ENCODE peak calls at places on chromosomes 16 and 17, in five cellular contexts. One of them, this sample, is unnamed.

GRCh38 chr17:30426292-30426691 is 47.6 kb downstream of the CPD start:
- DNase-seq in T-helper 2 cell treated with Interferon-gamma antibody and Interleukin-4, amounts not matched to agents 5 μg/mL and 100 μg/mL, for 36 hours: no peak
- DNase-seq in NCI-H1105 treated with DMSO at 0.1 percent for 48 hours: no peak
- DNase-seq in mesenchymal stem cell: no peak
- DNase-seq in fibroblast of pulmonary artery: no peak
- DNase-seq in this sample: no peak

GRCh38 chr17:77145635-77146632 is 5.2 kb downstream of the SEC14L1 start:
- DNase-seq in T-helper 2 cell treated with Interferon-gamma antibody and Interleukin-4, amounts not matched to agents 5 μg/mL and 100 μg/mL, for 36 hours: no peak
- DNase-seq in NCI-H1105 treated with DMSO at 0.1 percent for 48 hours: no peak
- DNase-seq in mesenchymal stem cell: peak
- DNase-seq in fibroblast of pulmonary artery: peak
- DNase-seq in this sample: no peak

GRCh38 chr17:75308732-75309629 is 19.7 kb upstream of the SLC25A19 start:
- DNase-seq in T-helper 2 cell treated with Interferon-gamma antibody and Interleukin-4, amounts not matched to agents 5 μg/mL and 100 μg/mL, for 36 hours: no peak
- DNase-seq in NCI-H1105 treated with DMSO at 0.1 percent for 48 hours: no peak
- DNase-seq in mesenchymal stem cell: no peak
- DNase-seq in fibroblast of pulmonary artery: no peak
- DNase-seq in this sample: no peak

GRCh38 chr17:18176152-18176551 is 7.5 kb upstream of the ALKBH5 start:
- DNase-seq in T-helper 2 cell treated with Interferon-gamma antibody and Interleukin-4, amounts not matched to agents 5 μg/mL and 100 μg/mL, for 36 hours: no peak
- DNase-seq in NCI-H1105 treated with DMSO at 0.1 percent for 48 hours: no peak
- DNase-seq in mesenchymal stem cell: no peak
- DNase-seq in fibroblast of pulmonary artery: no peak
- DNase-seq in this sample: no peak

GRCh38 chr17:60439501-60439900 is 17.2 kb downstream of the CHCT1 start:
- DNase-seq in T-helper 2 cell treated with Interferon-gamma antibody and Interleukin-4, amounts not matched to agents 5 μg/mL and 100 μg/mL, for 36 hours: no peak
- DNase-seq in NCI-H1105 treated with DMSO at 0.1 percent for 48 hours: no peak
- DNase-seq in mesenchymal stem cell: peak
- DNase-seq in fibroblast of pulmonary artery: peak
- DNase-seq in this sample: no peak

GRCh38 chr17:17446666-17447155 is 30.1 kb upstream of the MED9 start:
- DNase-seq in T-helper 2 cell treated with Interferon-gamma antibody and Interleukin-4, amounts not matched to agents 5 μg/mL and 100 μg/mL, for 36 hours: no peak
- DNase-seq in NCI-H1105 treated with DMSO at 0.1 percent for 48 hours: no peak
- DNase-seq in mesenchymal stem cell: no peak
- DNase-seq in fibroblast of pulmonary artery: no peak
- DNase-seq in this sample: no peak

GRCh38 chr17:14559720-14560119 is 258.8 kb downstream of the HS3ST3B1 start:
- DNase-seq in T-helper 2 cell treated with Interferon-gamma antibody and Interleukin-4, amounts not matched to agents 5 μg/mL and 100 μg/mL, for 36 hours: no peak
- DNase-seq in NCI-H1105 treated with DMSO at 0.1 percent for 48 hours: no peak
- DNase-seq in mesenchymal stem cell: no peak
- DNase-seq in fibroblast of pulmonary artery: no peak
- DNase-seq in this sample: peak

GRCh38 chr16:25855063-25855462 is 163.3 kb downstream of the HS3ST4 start:
- DNase-seq in T-helper 2 cell treated with Interferon-gamma antibody and Interleukin-4, amounts not matched to agents 5 μg/mL and 100 μg/mL, for 36 hours: no peak
- DNase-seq in NCI-H1105 treated with DMSO at 0.1 percent for 48 hours: no peak
- DNase-seq in mesenchymal stem cell: no peak
- DNase-seq in fibroblast of pulmonary artery: no peak
- DNase-seq in this sample: no peak

GRCh38 chr16:86018487-86018886 is 119.5 kb downstream of the IRF8 start:
- DNase-seq in T-helper 2 cell treated with Interferon-gamma antibody and Interleukin-4, amounts not matched to agents 5 μg/mL and 100 μg/mL, for 36 hours: no peak
- DNase-seq in NCI-H1105 treated with DMSO at 0.1 percent for 48 hours: no peak
- DNase-seq in mesenchymal stem cell: peak
- DNase-seq in fibroblast of pulmonary artery: peak
- DNase-seq in this sample: no peak

GRCh38 chr17:45149037-45149668 is 878 bp downstream of the HEXIM1 start:
- DNase-seq in T-helper 2 cell treated with Interferon-gamma antibody and Interleukin-4, amounts not matched to agents 5 μg/mL and 100 μg/mL, for 36 hours: peak
- DNase-seq in NCI-H1105 treated with DMSO at 0.1 percent for 48 hours: peak
- DNase-seq in mesenchymal stem cell: peak
- DNase-seq in fibroblast of pulmonary artery: peak
- DNase-seq in this sample: peak

GRCh38 chr17:77877019-77877418 is 81.5 kb upstream of the TNRC6C start:
- DNase-seq in T-helper 2 cell treated with Interferon-gamma antibody and Interleukin-4, amounts not matched to agents 5 μg/mL and 100 μg/mL, for 36 hours: no peak
- DNase-seq in NCI-H1105 treated with DMSO at 0.1 percent for 48 hours: no peak
- DNase-seq in mesenchymal stem cell: no peak
- DNase-seq in fibroblast of pulmonary artery: no peak
- DNase-seq in this sample: peak

GRCh38 chr17:31008374-31009035 is 37.7 kb downstream of the RNF135 start:
- DNase-seq in T-helper 2 cell treated with Interferon-gamma antibody and Interleukin-4, amounts not matched to agents 5 μg/mL and 100 μg/mL, for 36 hours: peak
- DNase-seq in NCI-H1105 treated with DMSO at 0.1 percent for 48 hours: peak
- DNase-seq in mesenchymal stem cell: peak
- DNase-seq in fibroblast of pulmonary artery: peak
- DNase-seq in this sample: no peak

GRCh38 chr16:89323120-89323960 is 105.8 kb downstream of the ZNF778 start:
- DNase-seq in T-helper 2 cell treated with Interferon-gamma antibody and Interleukin-4, amounts not matched to agents 5 μg/mL and 100 μg/mL, for 36 hours: no peak
- DNase-seq in NCI-H1105 treated with DMSO at 0.1 percent for 48 hours: no peak
- DNase-seq in mesenchymal stem cell: no peak
- DNase-seq in fibroblast of pulmonary artery: no peak
- DNase-seq in this sample: no peak

GRCh38 chr16:85673529-85674417 is 15.0 kb downstream of the GINS2 start:
- DNase-seq in T-helper 2 cell treated with Interferon-gamma antibody and Interleukin-4, amounts not matched to agents 5 μg/mL and 100 μg/mL, for 36 hours: no peak
- DNase-seq in NCI-H1105 treated with DMSO at 0.1 percent for 48 hours: peak
- DNase-seq in mesenchymal stem cell: no peak
- DNase-seq in fibroblast of pulmonary artery: peak
- DNase-seq in this sample: no peak

GRCh38 chr17:36591434-36592315 is at the start of gene DHRS11:
- DNase-seq in T-helper 2 cell treated with Interferon-gamma antibody and Interleukin-4, amounts not matched to agents 5 μg/mL and 100 μg/mL, for 36 hours: peak
- DNase-seq in NCI-H1105 treated with DMSO at 0.1 percent for 48 hours: peak
- DNase-seq in mesenchymal stem cell: peak
- DNase-seq in fibroblast of pulmonary artery: peak
- DNase-seq in this sample: peak

GRCh38 chr16:78926723-78927200 is 673.8 kb downstream of the MAF start:
- DNase-seq in T-helper 2 cell treated with Interferon-gamma antibody and Interleukin-4, amounts not matched to agents 5 μg/mL and 100 μg/mL, for 36 hours: no peak
- DNase-seq in NCI-H1105 treated with DMSO at 0.1 percent for 48 hours: peak
- DNase-seq in mesenchymal stem cell: no peak
- DNase-seq in fibroblast of pulmonary artery: no peak
- DNase-seq in this sample: no peak

GRCh38 chr16:58025351-58026138 is at the start of gene MMP15:
- DNase-seq in T-helper 2 cell treated with Interferon-gamma antibody and Interleukin-4, amounts not matched to agents 5 μg/mL and 100 μg/mL, for 36 hours: peak
- DNase-seq in NCI-H1105 treated with DMSO at 0.1 percent for 48 hours: peak
- DNase-seq in mesenchymal stem cell: peak
- DNase-seq in fibroblast of pulmonary artery: peak
- DNase-seq in this sample: peak

This sample was measured in DND-41.